ENCODE peak calls at places on chromosomes 6 and 20, in eight cellular contexts. T is ovary, N is tibial nerve, D is HCT116, K is A549, U is IMR-90, R is stomach, H is adrenal gland. O is an unnamed sample.

GRCh38 chr6:123338394-123338793 is 298.4 kb downstream of the TRDN start:
- DNase-seq in R (no peak), U (no peak), K (no peak), T (no peak), H (no peak), D (no peak), N (no peak), O (peak)

GRCh38 chr20:44065401-44066340 is 121.3 kb downstream of the JPH2 start:
- DNase-seq in R (no peak), D (no peak), K (no peak), T (no peak), N (no peak), U (no peak), H (peak), O (no peak)

GRCh38 chr6:149077208-149077607 is 240.3 kb upstream of the TAB2 start:
- DNase-seq in K (no peak), H (no peak), N (no peak), R (no peak), D (no peak), U (peak), T (no peak), O (no peak)

GRCh38 chr6:20279608-20280287 is 67.5 kb upstream of the MBOAT1 start:
- DNase-seq in N (no peak), U (no peak), K (no peak), D (no peak), T (no peak), H (no peak), R (no peak), O (no peak)

GRCh38 chr20:10367425-10367920 is 66.5 kb downstream of the MKKS start:
- DNase-seq in H (no peak), T (no peak), K (no peak), R (no peak), N (no peak), U (no peak), D (no peak), O (no peak)

GRCh38 chr6:144725731-144726522 is 440.8 kb downstream of the UTRN start:
- DNase-seq in N (no peak), T (no peak), D (no peak), H (no peak), U (no peak), K (no peak), R (peak), O (no peak)

GRCh38 chr6:129440691-129441090 is 269.3 kb downstream of the ARHGAP18 start:
- DNase-seq in T (no peak), N (no peak), D (no peak), R (no peak), K (no peak), H (peak), U (peak), O (no peak)

GRCh38 chr6:132365319-132365907 is 35.9 kb downstream of the MOXD1 start:
- DNase-seq in D (no peak), K (no peak), R (no peak), T (no peak), H (peak), N (no peak), U (no peak), O (no peak)

GRCh38 chr6:33132121-33132524 is 56.3 kb downstream of the HLA-DPB1 start:
- DNase-seq in U (no peak), N (no peak), R (no peak), T (no peak), H (no peak), D (no peak), K (no peak), O (no peak)

GRCh38 chr6:158799051-158799792 is 19.9 kb downstream of the EZR start:
- DNase-seq in U (peak), N (no peak), D (no peak), T (no peak), K (no peak), R (peak), H (peak), O (no peak)

GRCh38 chr6:37988131-37988530 is 168.6 kb downstream of the ZFAND3 start:
- DNase-seq in T (no peak), K (no peak), U (peak), D (no peak), R (no peak), H (no peak), N (no peak), O (no peak)

GRCh38 chr6:126180585-126180984 is 159.3 kb upstream of the CENPW start:
- DNase-seq in R (no peak), N (no peak), D (peak), K (no peak), H (no peak), T (no peak), U (peak), O (peak)

GRCh38 chr6:109867009-109867969 is 110.8 kb upstream of the GPR6 start:
- DNase-seq in H (peak), R (peak), T (peak), U (peak), N (peak), K (no peak), D (no peak), O (no peak)

GRCh38 chr6:111113731-111114438 is 26.6 kb downstream of the SLC16A10 start:
- DNase-seq in H (peak), U (peak), D (no peak), N (no peak), T (peak), K (no peak), R (peak), O (peak)

GRCh38 chr20:770691-771090 is 2.4 kb upstream of the SLC52A3 start:
- DNase-seq in H (peak), K (no peak), R (no peak), U (no peak), D (no peak), N (no peak), T (no peak), O (no peak)

DNA sequence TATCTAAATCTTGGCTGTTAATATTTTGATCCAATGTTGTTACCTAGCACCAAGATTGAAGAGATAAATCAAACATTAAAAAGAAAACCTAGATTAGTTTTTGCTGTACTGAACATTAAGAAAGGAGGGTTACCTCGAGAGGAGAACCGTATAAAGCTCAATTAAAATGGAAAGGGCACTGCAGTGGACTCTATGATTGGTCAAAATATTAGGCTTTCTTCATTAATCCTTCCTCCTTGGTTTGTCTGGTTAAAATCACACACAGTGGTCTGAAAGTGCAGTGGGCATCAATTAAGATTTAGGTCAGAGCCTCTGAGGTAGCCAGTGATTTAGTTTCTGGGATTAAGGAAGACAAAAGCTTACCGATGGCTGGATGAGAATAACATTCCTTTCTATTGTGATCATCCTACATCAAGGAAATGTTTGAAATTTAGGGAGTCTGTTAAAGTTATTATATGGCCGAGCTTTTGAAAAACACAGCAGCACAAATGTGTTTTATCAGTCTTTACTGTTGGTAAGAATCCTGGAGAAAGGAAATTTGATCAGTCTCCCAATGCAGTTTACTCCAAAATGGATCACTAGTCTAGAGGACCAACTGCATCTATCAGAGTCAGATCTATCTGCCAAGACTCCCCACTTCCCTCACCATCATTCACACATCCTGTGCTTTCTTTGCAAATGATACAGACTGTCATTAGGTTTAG is 134.6 kb upstream of the NEDD9 start:
- DNase-seq in U (no peak), N (no peak), R (no peak), K (no peak), D (no peak), T (no peak), H (no peak), O (no peak)
- TF ChIP-seq POLR2A in U (no peak), N (no peak), R (no peak), K (no peak), D (no peak), T (no peak), H (no peak), O (no peak)

DNA sequence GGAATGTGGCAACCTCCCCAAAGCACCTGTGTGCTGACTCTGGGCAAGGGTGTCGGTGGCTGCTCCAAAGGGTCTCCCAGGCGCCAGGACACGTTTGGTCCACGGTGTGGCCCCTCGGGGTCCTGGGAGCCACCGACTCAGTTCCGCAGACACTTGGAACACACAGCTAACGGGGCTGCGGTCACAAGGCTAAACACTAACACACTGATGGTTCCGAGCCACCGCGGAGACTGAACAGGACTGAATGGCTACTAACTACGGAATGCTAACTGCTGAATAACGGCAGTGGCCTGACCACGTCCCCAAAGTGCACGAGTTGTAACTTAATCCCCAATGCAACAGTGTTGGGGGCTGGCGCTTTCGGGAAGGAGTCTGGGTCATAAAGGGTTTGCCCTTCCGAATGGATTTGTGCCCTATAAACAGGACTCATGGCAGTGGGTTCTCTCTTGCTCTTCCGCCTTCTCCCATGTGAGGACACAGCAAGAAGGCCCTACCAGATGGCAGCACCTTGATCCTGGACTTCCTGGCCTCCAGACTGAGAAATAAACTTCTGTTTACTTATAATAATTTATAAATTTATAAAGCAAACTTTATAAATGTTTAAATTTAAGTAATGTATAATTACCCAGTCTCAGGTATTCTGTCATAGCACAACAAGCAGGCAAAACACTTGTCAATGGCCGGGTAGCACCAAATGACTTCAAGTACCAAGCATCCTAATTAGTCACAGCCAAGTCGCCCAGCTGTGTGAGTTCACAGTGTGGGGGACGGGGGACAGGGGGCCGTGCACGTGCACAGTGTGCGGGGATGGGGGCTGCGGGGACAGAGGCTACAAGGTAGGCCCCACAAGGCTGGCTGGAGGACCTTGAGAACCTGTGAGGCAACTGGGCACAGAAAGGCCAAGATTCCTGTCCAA is 2.3 kb upstream of the EEF1A2 start:
- DNase-seq in R (no peak), D (no peak), H (no peak), N (no peak), T (no peak), U (no peak), K (no peak), O (peak)
- H3K4me3 ChIP-seq in R (no peak), D (no peak), H (no peak), N (no peak), T (no peak), U (no peak), K (no peak), O (peak)

GRCh38 chr6:27250955-27251671 is 3.6 kb downstream of the PRSS16 start:
- DNase-seq in R (peak), N (no peak), U (no peak), H (peak), D (peak), T (peak), K (peak), O (no peak)
- TF ChIP-seq POLR2A in R (no peak), N (no peak), U (no peak), H (no peak), D (peak), T (no peak), K (no peak), O (no peak)

GRCh38 chr20:17225891-17226409 is 890 bp upstream of the PCSK2 start:
- DNase-seq in N (no peak), R (no peak), K (no peak), D (no peak), T (peak), U (no peak), H (peak), O (no peak)
- H3K4me3 ChIP-seq in N (peak), R (peak), K (peak), D (no peak), T (peak), U (peak), H (no peak), O (no peak)

O was measured in gastrocnemius medialis.